ENCODE peak calls at places on chromosome 9, in five cellular contexts. One of them, this sample, is unnamed.

GRCh38 chr9:134375011-134375390 is 48.7 kb downstream of the RXRA start:
- DNase-seq in K562: no peak
- DNase-seq in transverse colon: no peak
- DNase-seq in esophagus muscularis mucosa: peak; percentile 97
- DNase-seq in sigmoid colon: peak; percentile 94
- DNase-seq in this sample: no peak

GRCh38 chr9:70499621-70500020 is 85.2 kb upstream of the KLF9 start:
- DNase-seq in K562: no peak
- DNase-seq in transverse colon: no peak
- DNase-seq in esophagus muscularis mucosa: no peak
- DNase-seq in sigmoid colon: no peak
- DNase-seq in this sample: no peak

GRCh38 chr9:122941560-122942234 is 877 bp downstream of the RABGAP1 start:
- DNase-seq in K562: no peak
- DNase-seq in transverse colon: no peak
- DNase-seq in esophagus muscularis mucosa: no peak
- DNase-seq in sigmoid colon: peak; percentile 52
- DNase-seq in this sample: no peak

GRCh38 chr9:106892632-106893031 is 29.7 kb downstream of the ZNF462 start:
- DNase-seq in K562: no peak
- DNase-seq in transverse colon: peak; percentile 34
- DNase-seq in esophagus muscularis mucosa: no peak
- DNase-seq in sigmoid colon: peak; percentile 83
- DNase-seq in this sample: no peak

GRCh38 chr9:91775011-91775707 is 174.9 kb downstream of the ROR2 start:
- DNase-seq in K562: peak; percentile 77
- DNase-seq in transverse colon: peak; percentile 76
- DNase-seq in esophagus muscularis mucosa: no peak
- DNase-seq in sigmoid colon: peak; percentile 87
- DNase-seq in this sample: peak; percentile 80

GRCh38 chr9:88653926-88654325 is 118.9 kb downstream of the NXNL2 start:
- DNase-seq in K562: no peak
- DNase-seq in transverse colon: no peak
- DNase-seq in esophagus muscularis mucosa: no peak
- DNase-seq in sigmoid colon: no peak
- DNase-seq in this sample: no peak

GRCh38 chr9:118711843-118712242 is 657.4 kb downstream of the BRINP1 start:
- DNase-seq in K562: no peak
- DNase-seq in transverse colon: no peak
- DNase-seq in esophagus muscularis mucosa: no peak
- DNase-seq in sigmoid colon: no peak
- DNase-seq in this sample: no peak

GRCh38 chr9:110650991-110651411 is 17.6 kb upstream of the MUSK start:
- DNase-seq in K562: no peak
- DNase-seq in transverse colon: no peak
- DNase-seq in esophagus muscularis mucosa: no peak
- DNase-seq in sigmoid colon: no peak
- DNase-seq in this sample: no peak

GRCh38 chr9:96868709-96869108 is 14.4 kb upstream of the ZNF782 start:
- DNase-seq in K562: no peak
- DNase-seq in transverse colon: peak; percentile 32
- DNase-seq in esophagus muscularis mucosa: no peak
- DNase-seq in sigmoid colon: no peak
- DNase-seq in this sample: peak; percentile 47

GRCh38 chr9:78909566-78909965 is 612.6 kb downstream of the PSAT1 start:
- DNase-seq in K562: no peak
- DNase-seq in transverse colon: no peak
- DNase-seq in esophagus muscularis mucosa: no peak
- DNase-seq in sigmoid colon: no peak
- DNase-seq in this sample: no peak

GRCh38 chr9:134492281-134492691 is 149.3 kb upstream of the COL5A1 start:
- DNase-seq in K562: no peak
- DNase-seq in transverse colon: no peak
- DNase-seq in esophagus muscularis mucosa: no peak
- DNase-seq in sigmoid colon: peak; percentile 84
- DNase-seq in this sample: no peak

GRCh38 chr9:33130501-33130900 is 36.6 kb downstream of the B4GALT1 start:
- DNase-seq in K562: no peak
- DNase-seq in transverse colon: no peak
- DNase-seq in esophagus muscularis mucosa: no peak
- DNase-seq in sigmoid colon: peak; percentile 52
- DNase-seq in this sample: no peak

GRCh38 chr9:93964685-93965084 is 9.5 kb upstream of the BARX1 start:
- DNase-seq in K562: no peak
- DNase-seq in transverse colon: no peak
- DNase-seq in esophagus muscularis mucosa: no peak
- DNase-seq in sigmoid colon: peak; percentile 50
- DNase-seq in this sample: peak; percentile 14

GRCh38 chr9:125883548-125883947 is 136.4 kb downstream of the PBX3 start:
- DNase-seq in K562: no peak
- DNase-seq in transverse colon: no peak
- DNase-seq in esophagus muscularis mucosa: no peak
- DNase-seq in sigmoid colon: no peak
- DNase-seq in this sample: no peak

GRCh38 chr9:92257327-92257726 is 36.2 kb downstream of the IARS1 start:
- DNase-seq in K562: no peak
- DNase-seq in transverse colon: peak; percentile 16
- DNase-seq in esophagus muscularis mucosa: no peak
- DNase-seq in sigmoid colon: no peak
- DNase-seq in this sample: no peak

GRCh38 chr9:131237931-131238401 is 38.3 kb downstream of the FAM78A start:
- DNase-seq in K562: no peak
- DNase-seq in transverse colon: peak; percentile 83
- DNase-seq in esophagus muscularis mucosa: no peak
- DNase-seq in sigmoid colon: peak; percentile 81
- DNase-seq in this sample: peak; percentile 80

GRCh38 chr9:107154291-107154690 is 128.8 kb upstream of the RAD23B start:
- DNase-seq in K562: no peak
- DNase-seq in transverse colon: no peak
- DNase-seq in esophagus muscularis mucosa: no peak
- DNase-seq in sigmoid colon: no peak
- DNase-seq in this sample: no peak

GRCh38 chr9:129779560-129780190 is 23.3 kb upstream of the TOR1B start:
- DNase-seq in K562: no peak
- DNase-seq in transverse colon: no peak
- DNase-seq in esophagus muscularis mucosa: no peak
- DNase-seq in sigmoid colon: no peak
- DNase-seq in this sample: no peak

GRCh38 chr9:104293877-104294276 is 199.8 kb downstream of the SMC2 start:
- DNase-seq in K562: no peak
- DNase-seq in transverse colon: no peak
- DNase-seq in esophagus muscularis mucosa: no peak
- DNase-seq in sigmoid colon: no peak
- DNase-seq in this sample: no peak

GRCh38 chr9:116365056-116365471 is 211.5 kb downstream of the PAPPA start:
- DNase-seq in K562: no peak
- DNase-seq in transverse colon: peak; percentile 24
- DNase-seq in esophagus muscularis mucosa: no peak
- DNase-seq in sigmoid colon: peak; percentile 79
- DNase-seq in this sample: peak; percentile 32

GRCh38 chr9:3124006-3124405 is 280.1 kb upstream of the PUM3 start:
- DNase-seq in K562: no peak
- DNase-seq in transverse colon: no peak
- DNase-seq in esophagus muscularis mucosa: no peak
- DNase-seq in sigmoid colon: no peak
- DNase-seq in this sample: no peak

GRCh38 chr9:79166005-79166404 is 405.8 kb upstream of the TLE4 start:
- DNase-seq in K562: no peak
- DNase-seq in transverse colon: no peak
- DNase-seq in esophagus muscularis mucosa: no peak
- DNase-seq in sigmoid colon: no peak
- DNase-seq in this sample: no peak

GRCh38 chr9:5748438-5748837 is 84.5 kb downstream of the ERMP1 start:
- DNase-seq in K562: no peak
- DNase-seq in transverse colon: no peak
- DNase-seq in esophagus muscularis mucosa: no peak
- DNase-seq in sigmoid colon: no peak
- DNase-seq in this sample: no peak

GRCh38 chr9:116084497-116084896 is 69.1 kb upstream of the PAPPA start:
- DNase-seq in K562: no peak
- DNase-seq in transverse colon: no peak
- DNase-seq in esophagus muscularis mucosa: no peak
- DNase-seq in sigmoid colon: no peak
- DNase-seq in this sample: no peak

GRCh38 chr9:119868694-119869093 is 499.5 kb upstream of the BRINP1 start:
- DNase-seq in K562: no peak
- DNase-seq in transverse colon: peak; percentile 7
- DNase-seq in esophagus muscularis mucosa: no peak
- DNase-seq in sigmoid colon: peak; percentile 78
- DNase-seq in this sample: peak; percentile 84

GRCh38 chr9:131738293-131738692 is 1.6 kb downstream of the RAPGEF1 start:
- DNase-seq in K562: no peak
- DNase-seq in transverse colon: no peak
- DNase-seq in esophagus muscularis mucosa: no peak
- DNase-seq in sigmoid colon: no peak
- DNase-seq in this sample: no peak

GRCh38 chr9:112028242-112029221 is 131.9 kb downstream of the UGCG start:
- DNase-seq in K562: no peak
- DNase-seq in transverse colon: no peak
- DNase-seq in esophagus muscularis mucosa: no peak
- DNase-seq in sigmoid colon: no peak
- DNase-seq in this sample: no peak

GRCh38 chr9:22103650-22104575 is 94.8 kb upstream of the CDKN2B start:
- DNase-seq in K562: no peak
- DNase-seq in transverse colon: peak; percentile 55
- DNase-seq in esophagus muscularis mucosa: no peak
- DNase-seq in sigmoid colon: no peak
- DNase-seq in this sample: no peak

GRCh38 chr9:78756813-78757510 is 460.0 kb downstream of the PSAT1 start:
- DNase-seq in K562: no peak
- DNase-seq in transverse colon: no peak
- DNase-seq in esophagus muscularis mucosa: no peak
- DNase-seq in sigmoid colon: no peak
- DNase-seq in this sample: no peak

GRCh38 chr9:6549106-6549505 is 96.4 kb downstream of the GLDC start:
- DNase-seq in K562: no peak
- DNase-seq in transverse colon: no peak
- DNase-seq in esophagus muscularis mucosa: no peak
- DNase-seq in sigmoid colon: no peak
- DNase-seq in this sample: no peak

GRCh38 chr9:134545213-134546211 is 96.1 kb upstream of the COL5A1 start:
- DNase-seq in K562: no peak
- DNase-seq in transverse colon: no peak
- DNase-seq in esophagus muscularis mucosa: no peak
- DNase-seq in sigmoid colon: peak; percentile 68
- DNase-seq in this sample: no peak

GRCh38 chr9:112224401-112225289 is 49.5 kb upstream of the SUSD1 start:
- DNase-seq in K562: no peak
- DNase-seq in transverse colon: no peak
- DNase-seq in esophagus muscularis mucosa: no peak
- DNase-seq in sigmoid colon: no peak
- DNase-seq in this sample: no peak

GRCh38 chr9:94173632-94174031 is 85.5 kb upstream of the ZNF169 start:
- DNase-seq in K562: no peak
- DNase-seq in transverse colon: no peak
- DNase-seq in esophagus muscularis mucosa: no peak
- DNase-seq in sigmoid colon: no peak
- DNase-seq in this sample: no peak

GRCh38 chr9:76757274-76757673 is 7.0 kb upstream of the PCA3 start:
- DNase-seq in K562: no peak
- DNase-seq in transverse colon: no peak
- DNase-seq in esophagus muscularis mucosa: no peak
- DNase-seq in sigmoid colon: no peak
- DNase-seq in this sample: no peak
- TF ChIP-seq POLR2A in K562: no peak
- TF ChIP-seq POLR2A in transverse colon: no peak
- TF ChIP-seq POLR2A in esophagus muscularis mucosa: no peak
- TF ChIP-seq POLR2A in sigmoid colon: no peak
- TF ChIP-seq POLR2A in this sample: no peak

GRCh38 chr9:76107487-76107886 is 217.0 kb downstream of the PCSK5 start:
- DNase-seq in K562: no peak
- DNase-seq in transverse colon: no peak
- DNase-seq in esophagus muscularis mucosa: no peak
- DNase-seq in sigmoid colon: peak; percentile 74
- DNase-seq in this sample: no peak
- TF ChIP-seq POLR2AphosphoS5 in K562: no peak
- TF ChIP-seq POLR2AphosphoS5 in transverse colon: no peak
- TF ChIP-seq POLR2AphosphoS5 in esophagus muscularis mucosa: peak; percentile 84
- TF ChIP-seq POLR2AphosphoS5 in sigmoid colon: peak; percentile 54
- TF ChIP-seq POLR2AphosphoS5 in this sample: no peak

GRCh38 chr9:124267271-124267807 is 9.6 kb downstream of the NEK6 start:
- DNase-seq in K562: no peak
- DNase-seq in transverse colon: peak; percentile 73
- DNase-seq in esophagus muscularis mucosa: no peak
- DNase-seq in sigmoid colon: no peak
- DNase-seq in this sample: peak; percentile 91
- TF ChIP-seq EP300 in K562: no peak
- TF ChIP-seq EP300 in transverse colon: no peak
- TF ChIP-seq EP300 in esophagus muscularis mucosa: no peak
- TF ChIP-seq EP300 in sigmoid colon: no peak
- TF ChIP-seq EP300 in this sample: no peak

GRCh38 chr9:136673088-136673969 is 10.6 kb downstream of the EGFL7 start:
- DNase-seq in K562: peak; percentile 36
- DNase-seq in transverse colon: no peak
- DNase-seq in esophagus muscularis mucosa: no peak
- DNase-seq in sigmoid colon: no peak
- DNase-seq in this sample: no peak
- TF ChIP-seq POLR2A in K562: peak; percentile 86
- TF ChIP-seq POLR2A in transverse colon: no peak
- TF ChIP-seq POLR2A in esophagus muscularis mucosa: no peak
- TF ChIP-seq POLR2A in sigmoid colon: no peak
- TF ChIP-seq POLR2A in this sample: no peak

GRCh38 chr9:127915801-127916664 is 808 bp downstream of the ST6GALNAC4 start:
- DNase-seq in K562: no peak
- DNase-seq in transverse colon: peak; percentile 64
- DNase-seq in esophagus muscularis mucosa: no peak
- DNase-seq in sigmoid colon: no peak
- DNase-seq in this sample: no peak
- TF ChIP-seq POLR2AphosphoS5 in K562: no peak
- TF ChIP-seq POLR2AphosphoS5 in transverse colon: no peak
- TF ChIP-seq POLR2AphosphoS5 in esophagus muscularis mucosa: no peak
- TF ChIP-seq POLR2AphosphoS5 in sigmoid colon: no peak
- TF ChIP-seq POLR2AphosphoS5 in this sample: no peak

GRCh38 chr9:115073456-115073855 is 44.5 kb downstream of the TNC start:
- DNase-seq in K562: no peak
- DNase-seq in transverse colon: no peak
- DNase-seq in esophagus muscularis mucosa: no peak
- DNase-seq in sigmoid colon: no peak
- DNase-seq in this sample: no peak
- TF ChIP-seq EP300 in K562: no peak
- TF ChIP-seq EP300 in transverse colon: no peak
- TF ChIP-seq EP300 in esophagus muscularis mucosa: no peak
- TF ChIP-seq EP300 in sigmoid colon: no peak
- TF ChIP-seq EP300 in this sample: no peak

GRCh38 chr9:114936566-114936965 is 6.2 kb upstream of the TNFSF8 start:
- DNase-seq in K562: no peak
- DNase-seq in transverse colon: no peak
- DNase-seq in esophagus muscularis mucosa: no peak
- DNase-seq in sigmoid colon: no peak
- DNase-seq in this sample: no peak
- TF ChIP-seq POLR2A in K562: no peak
- TF ChIP-seq POLR2A in transverse colon: no peak
- TF ChIP-seq POLR2A in esophagus muscularis mucosa: no peak
- TF ChIP-seq POLR2A in sigmoid colon: no peak
- TF ChIP-seq POLR2A in this sample: no peak

GRCh38 chr9:36308281-36308680 is 50.0 kb upstream of the GNE start:
- DNase-seq in K562: no peak
- DNase-seq in transverse colon: no peak
- DNase-seq in esophagus muscularis mucosa: no peak
- DNase-seq in sigmoid colon: no peak
- DNase-seq in this sample: no peak

GRCh38 chr9:36301227-36301626 is 43.0 kb upstream of the GNE start:
- DNase-seq in K562: no peak
- DNase-seq in transverse colon: no peak
- DNase-seq in esophagus muscularis mucosa: no peak
- DNase-seq in sigmoid colon: no peak
- DNase-seq in this sample: no peak

GRCh38 chr9:36306481-36307306 is 48.4 kb upstream of the GNE start:
- DNase-seq in K562: no peak
- DNase-seq in transverse colon: peak; percentile 48
- DNase-seq in esophagus muscularis mucosa: no peak
- DNase-seq in sigmoid colon: no peak
- DNase-seq in this sample: no peak
- TF ChIP-seq POLR2AphosphoS5 in K562: no peak
- TF ChIP-seq POLR2AphosphoS5 in transverse colon: peak; percentile 25
- TF ChIP-seq POLR2AphosphoS5 in esophagus muscularis mucosa: no peak
- TF ChIP-seq POLR2AphosphoS5 in sigmoid colon: no peak
- TF ChIP-seq POLR2AphosphoS5 in this sample: no peak

This sample was measured in stomach.